ENCODE peak calls at places on chromosomes 4 and X, in eight cellular contexts. I is H9; S is body of pancreas; C is WTC11; U is Calu3; Q is CD8-positive, alpha-beta T cell; O is colonic mucosa; G is GM13976. E is an unnamed sample.

GRCh38 chrX:47080915-47081236 is 2.6 kb downstream of the RGN start:
- DNase-seq in I (no peak), S (no peak), C (no peak), U (no peak), Q (no peak), O (no peak), G (no peak), E (no peak)

GRCh38 chr4:187606581-187606980 is 389.0 kb upstream of the ZFP42 start:
- DNase-seq in I (peak; percentile 63), S (peak; percentile 33), C (peak; percentile 48), U (peak; percentile 36), Q (no peak), O (peak; percentile 27), G (peak; percentile 46), E (no peak)

GRCh38 chr4:152943673-152944072 is 7.5 kb downstream of the FHDC1 start:
- DNase-seq in I (no peak), S (no peak), C (no peak), U (no peak), Q (no peak), O (no peak), G (no peak), E (no peak)

GRCh38 chrX:73852022-73852421 is 289.0 kb downstream of the CHIC1 start:
- DNase-seq in I (no peak), S (no peak), C (no peak), U (no peak), Q (no peak), O (no peak), G (no peak), E (no peak)

GRCh38 chr4:64001229-64001898 is 407.9 kb downstream of the TECRL start:
- DNase-seq in I (no peak), S (no peak), C (no peak), U (no peak), Q (no peak), O (no peak), G (peak; percentile 11), E (no peak)

GRCh38 chrX:20418379-20418778 is 151.7 kb upstream of the RPS6KA3 start:
- DNase-seq in I (no peak), S (no peak), C (no peak), U (no peak), Q (no peak), O (no peak), G (no peak), E (no peak)

GRCh38 chrX:29040160-29040559 is 452.9 kb downstream of the IL1RAPL1 start:
- DNase-seq in I (no peak), S (no peak), C (no peak), U (no peak), Q (no peak), O (no peak), G (no peak), E (no peak)

GRCh38 chr4:186015212-186015817 is 53.6 kb upstream of the TLR3 start:
- DNase-seq in I (no peak), S (no peak), C (no peak), U (no peak), Q (no peak), O (no peak), G (no peak), E (no peak)

GRCh38 chr4:178329226-178329872 is 887.1 kb upstream of the AGA start:
- DNase-seq in I (no peak), S (no peak), C (no peak), U (no peak), Q (no peak), O (no peak), G (no peak), E (no peak)

GRCh38 chrX:79365591-79365990 is 1.5 kb downstream of the ITM2A start:
- DNase-seq in I (no peak), S (no peak), C (no peak), U (no peak), Q (no peak), O (no peak), G (no peak), E (no peak)

GRCh38 chrX:12709047-12709446 is 82.2 kb upstream of the PRPS2 start:
- DNase-seq in I (peak; percentile 72), S (no peak), C (peak; percentile 72), U (no peak), Q (no peak), O (no peak), G (no peak), E (no peak)

GRCh38 chr4:68347845-68348244 is 2.0 kb downstream of the YTHDC1 start:
- DNase-seq in I (no peak), S (no peak), C (no peak), U (no peak), Q (no peak), O (no peak), G (no peak), E (no peak)

GRCh38 chr4:92299152-92299551 is 4.6 kb upstream of the GRID2 start:
- DNase-seq in I (no peak), S (no peak), C (no peak), U (no peak), Q (no peak), O (no peak), G (no peak), E (no peak)

GRCh38 chr4:53962516-53963225 is 101.7 kb downstream of the CHIC2 start:
- DNase-seq in I (no peak), S (no peak), C (no peak), U (peak; percentile 37), Q (no peak), O (no peak), G (no peak), E (no peak)

GRCh38 chr4:113575391-113575790 is 186.1 kb downstream of the CAMK2D start:
- DNase-seq in I (no peak), S (no peak), C (no peak), U (no peak), Q (no peak), O (no peak), G (no peak), E (no peak)

GRCh38 chr4:8176547-8177399 is 18.2 kb upstream of the ABLIM2 start:
- DNase-seq in I (peak; percentile 84), S (peak; percentile 70), C (peak; percentile 62), U (peak; percentile 59), Q (peak; percentile 59), O (no peak), G (peak; percentile 86), E (no peak)

GRCh38 chrX:7145454-7145853 is 2.1 kb upstream of the STS start:
- DNase-seq in I (no peak), S (no peak), C (no peak), U (no peak), Q (no peak), O (no peak), G (no peak), E (no peak)

GRCh38 chr4:128386761-128387599 is 99.4 kb upstream of the PGRMC2 start:
- DNase-seq in I (no peak), S (peak; percentile 97), C (no peak), U (peak; percentile 59), Q (no peak), O (peak; percentile 77), G (no peak), E (peak; percentile 89)

DNA sequence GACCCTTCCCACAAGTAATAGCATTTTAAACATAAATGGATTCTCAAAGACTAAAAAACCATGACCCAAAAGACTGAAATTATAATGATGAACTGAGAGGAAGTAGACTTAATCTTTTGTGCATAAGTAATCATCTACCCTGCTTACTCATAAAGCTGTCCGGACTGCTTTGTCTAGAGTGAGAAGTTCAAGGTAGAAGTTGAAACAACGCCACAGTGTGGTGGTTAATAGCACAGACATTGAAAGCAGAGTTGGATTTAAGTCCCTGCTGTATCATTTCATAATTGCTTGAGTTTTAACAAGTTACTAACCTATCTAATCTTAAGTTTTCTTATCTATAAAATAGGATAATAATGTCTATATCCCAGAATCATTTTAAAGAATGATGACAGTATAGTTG is 346.5 kb downstream of the CENPC start:
- DNase-seq in I (peak; percentile 31), S (no peak), C (no peak), U (peak; percentile 1), Q (no peak), O (no peak), G (peak; percentile 13), E (peak; percentile 58)
- TF ChIP-seq CTCF in I (peak; percentile 69), S (peak; percentile 5), C (peak; percentile 20), U (no peak), Q (no peak), O (no peak), G (no peak), E (peak; percentile 72)

DNA sequence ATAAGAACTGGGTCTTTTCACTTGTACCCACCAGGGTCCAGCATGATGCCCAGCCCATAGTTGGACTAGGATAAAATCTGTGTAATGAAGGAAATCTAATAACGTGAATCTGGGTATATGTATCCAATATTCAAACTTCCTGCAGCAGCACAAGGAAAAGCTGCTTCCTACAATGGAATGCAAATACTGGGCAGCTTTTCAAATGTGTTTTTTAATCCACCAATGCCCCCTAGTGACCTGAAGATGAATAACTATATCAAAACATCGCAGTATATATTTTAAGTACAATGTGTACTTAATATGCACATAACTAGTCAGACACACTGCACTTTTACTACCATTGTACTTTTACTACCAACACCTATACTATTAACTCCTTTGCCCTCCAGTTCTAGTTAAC is 5.3 kb downstream of the APOO start:
- DNase-seq in I (no peak), S (no peak), C (no peak), U (no peak), Q (no peak), O (no peak), G (peak; percentile 27), E (peak; percentile 45)
- TF ChIP-seq CTCF in I (peak; percentile 79), S (no peak), C (no peak), U (peak; percentile 37), Q (peak; percentile 55), O (peak; percentile 23), G (peak; percentile 3), E (peak; percentile 43)

DNA sequence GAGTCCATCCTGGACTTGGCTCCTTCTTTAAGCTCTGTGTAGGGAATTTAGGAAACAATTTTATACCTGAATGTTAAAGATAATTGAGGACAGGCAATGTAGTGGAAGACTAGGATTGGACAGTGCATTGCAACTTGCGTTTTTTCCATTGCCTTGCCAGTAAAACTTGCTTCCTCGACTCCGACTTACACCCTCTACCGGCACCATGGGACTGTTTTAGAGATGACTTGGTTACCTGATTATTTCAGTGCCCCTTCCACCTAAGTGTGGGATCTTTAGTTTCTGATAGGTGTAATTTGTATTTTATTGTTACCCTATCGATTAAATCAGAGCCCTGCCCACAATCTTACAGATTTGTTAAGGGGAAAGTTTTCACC is 1.2 kb downstream of the PRPS1 start:
- DNase-seq in I (no peak), S (no peak), C (no peak), U (peak; percentile 18), Q (no peak), O (no peak), G (no peak), E (no peak)
- TF ChIP-seq CTCF in I (peak; percentile 31), S (no peak), C (no peak), U (no peak), Q (peak; percentile 22), O (no peak), G (peak; percentile 19), E (peak; percentile 41)

DNA sequence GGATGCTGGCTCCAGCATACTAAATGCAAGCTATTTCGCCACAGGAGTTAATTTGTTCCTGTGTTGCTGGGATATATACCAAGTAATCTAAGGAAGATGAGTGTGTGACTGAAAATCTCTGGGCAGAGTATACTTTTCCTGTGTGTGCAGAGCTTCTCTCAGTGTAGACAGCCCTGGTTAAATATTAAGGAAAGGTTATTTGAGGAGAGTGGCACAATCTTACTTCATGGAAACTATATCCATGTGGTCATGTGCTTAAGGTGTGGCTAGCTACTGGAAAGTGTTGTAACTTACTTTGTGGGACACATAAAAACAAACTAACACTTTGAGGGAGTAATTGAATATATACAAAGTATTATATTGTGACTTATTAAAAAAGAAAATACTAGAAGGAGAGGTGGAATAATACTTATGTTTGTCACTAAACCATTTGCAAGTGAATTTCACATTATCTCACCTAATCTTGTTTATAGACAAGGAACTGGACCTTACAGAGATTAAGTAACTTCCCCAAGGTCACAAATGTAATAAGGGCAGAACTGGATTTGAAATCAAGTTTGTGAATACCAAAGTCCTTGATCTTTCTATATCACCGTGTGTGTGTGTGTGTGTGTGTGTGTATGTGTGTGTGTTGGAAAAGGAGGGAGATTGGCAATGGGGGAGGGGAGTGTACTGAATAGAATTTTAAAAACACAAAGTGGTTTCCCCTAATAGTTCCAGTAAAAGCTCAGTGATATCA is 408.2 kb upstream of the NR3C2 start:
- DNase-seq in I (no peak), S (no peak), C (no peak), U (no peak), Q (no peak), O (peak; percentile 55), G (no peak), E (no peak)
- TF ChIP-seq CTCF in I (no peak), S (no peak), C (no peak), U (no peak), Q (no peak), O (no peak), G (no peak), E (no peak)

E was measured in LNCaP clone FGC.